ENCODE peak calls at places on chromosomes 3 and 15, in eight cellular contexts. G, U, B, L, N, E, C and W are unnamed samples.

GRCh38 chr3:173567997-173568396 is 170.5 kb downstream of the NLGN1 start:
- DNase-seq in G (no peak), U (no peak), B (no peak), L (no peak), N (no peak), E (no peak), C (no peak), W (no peak)

GRCh38 chr15:72754096-72754495 is 29.5 kb downstream of the ADPGK start:
- DNase-seq in G (no peak), U (no peak), B (no peak), L (no peak), N (no peak), E (no peak), C (peak; percentile 92), W (no peak)

GRCh38 chr3:29331830-29332637 is 51.2 kb downstream of the RBMS3 start:
- DNase-seq in G (no peak), U (no peak), B (no peak), L (no peak), N (no peak), E (no peak), C (no peak), W (no peak)

GRCh38 chr3:62926494-62926893 is 51.3 kb upstream of the CADPS start:
- DNase-seq in G (no peak), U (no peak), B (no peak), L (no peak), N (no peak), E (no peak), C (no peak), W (no peak)

GRCh38 chr3:73768594-73769308 is 144.0 kb upstream of the PDZRN3 start:
- DNase-seq in G (no peak), U (no peak), B (no peak), L (no peak), N (peak; percentile 27), E (peak; percentile 25), C (no peak), W (no peak)

GRCh38 chr3:82005266-82005665 is 243.8 kb upstream of the GBE1 start:
- DNase-seq in G (no peak), U (no peak), B (no peak), L (no peak), N (no peak), E (no peak), C (no peak), W (no peak)

GRCh38 chr15:49101536-49101935 is 53.9 kb downstream of the COPS2 start:
- DNase-seq in G (no peak), U (no peak), B (no peak), L (no peak), N (peak; percentile 39), E (peak; percentile 30), C (no peak), W (no peak)

GRCh38 chr3:140355481-140355880 is 322.4 kb upstream of the TRIM42 start:
- DNase-seq in G (no peak), U (no peak), B (no peak), L (no peak), N (no peak), E (no peak), C (no peak), W (no peak)

GRCh38 chr3:153043729-153044314 is 118.2 kb upstream of the RAP2B start:
- DNase-seq in G (no peak), U (no peak), B (no peak), L (no peak), N (peak; percentile 60), E (peak; percentile 43), C (no peak), W (no peak)

GRCh38 chr3:192080336-192080735 is 619.4 kb downstream of the PYDC2 start:
- DNase-seq in G (no peak), U (no peak), B (no peak), L (no peak), N (no peak), E (no peak), C (no peak), W (no peak)

GRCh38 chr3:139493826-139494385 is 17.6 kb upstream of the RBP2 start:
- DNase-seq in G (no peak), U (no peak), B (no peak), L (no peak), N (no peak), E (no peak), C (no peak), W (no peak)